ENCODE peak calls at places on chromosomes 1 and 21, in eight cellular contexts. R is AG08396; A is RCC 7860; H is mesenchymal stem cell; Z is effector CD4-positive, alpha-beta T cell; G is fibroblast of the conjunctiva; L is GM03348; I is endothelial cell. B is an unnamed sample.

GRCh38 chr1:12480748-12481362 is 137.2 kb downstream of the DHRS3 start:
- DNase-seq in H (peak; percentile 84), I (no peak), A (peak; percentile 81), Z (no peak), L (peak; percentile 87), G (no peak), R (peak; percentile 67), B (no peak)

GRCh38 chr21:15826147-15826780 is 96.5 kb downstream of the USP25 start:
- DNase-seq in I (peak; percentile 35), L (peak; percentile 5), Z (peak; percentile 12), A (peak; percentile 51), H (peak; percentile 52), R (no peak), G (peak; percentile 37), B (no peak)

GRCh38 chr1:98792123-98792522 is 130.6 kb downstream of the SNX7 start:
- DNase-seq in L (peak; percentile 10), H (peak; percentile 36), G (no peak), I (no peak), A (no peak), Z (no peak), R (no peak), B (no peak)

GRCh38 chr1:243842978-243843490 is 7.0 kb downstream of the AKT3 start:
- DNase-seq in H (peak; percentile 92), Z (no peak), R (peak; percentile 59), L (peak; percentile 68), G (no peak), A (peak; percentile 20), I (no peak), B (no peak)

GRCh38 chr1:20469406-20470076 is 16.5 kb downstream of the CAMK2N1 start:
- DNase-seq in H (no peak), Z (no peak), G (no peak), I (no peak), A (peak; percentile 14), L (no peak), R (no peak), B (no peak)

GRCh38 chr1:6502000-6502891 is 10.8 kb upstream of the PLEKHG5 start:
- DNase-seq in A (no peak), Z (no peak), G (no peak), H (no peak), L (peak; percentile 58), R (no peak), I (no peak), B (no peak)

GRCh38 chr1:158177705-158178450 is 2.8 kb upstream of the CD1D start:
- DNase-seq in Z (no peak), R (peak; percentile 89), L (peak; percentile 75), H (peak; percentile 74), I (peak; percentile 89), A (no peak), G (peak; percentile 28), B (no peak)

GRCh38 chr1:235079443-235079967 is 49.1 kb downstream of the TOMM20 start:
- DNase-seq in R (no peak), L (no peak), A (peak; percentile 70), I (no peak), Z (no peak), H (peak; percentile 49), G (no peak), B (no peak)

GRCh38 chr1:243315455-243315854 is 59.6 kb downstream of the SDCCAG8 start:
- DNase-seq in H (no peak), I (no peak), L (peak; percentile 17), G (no peak), Z (no peak), R (no peak), A (no peak), B (no peak)

GRCh38 chr1:28668956-28669719 is 554 bp downstream of the GMEB1 start:
- DNase-seq in A (peak; percentile 7), R (peak; percentile 95), G (no peak), L (peak; percentile 97), I (peak; percentile 51), Z (peak; percentile 23), H (peak; percentile 67), B (no peak)

GRCh38 chr1:209688746-209689234 is 13.6 kb downstream of the G0S2 start:
- DNase-seq in G (no peak), R (peak; percentile 25), I (no peak), L (peak; percentile 16), H (peak; percentile 89), A (peak; percentile 94), Z (no peak), B (no peak)

GRCh38 chr1:219171192-219171935 is 2.3 kb upstream of the LYPLAL1 start:
- DNase-seq in Z (no peak), R (no peak), H (no peak), L (no peak), I (no peak), A (no peak), G (no peak), B (no peak)

GRCh38 chr1:180842052-180842451 is 70.6 kb upstream of the KIAA1614 start:
- DNase-seq in R (peak; percentile 58), Z (no peak), H (peak; percentile 18), L (peak; percentile 60), A (no peak), I (no peak), G (peak; percentile 35), B (no peak)

GRCh38 chr1:14676400-14676799 is 77.9 kb downstream of the KAZN start:
- DNase-seq in Z (no peak), A (no peak), I (no peak), G (no peak), L (no peak), R (no peak), H (no peak), B (no peak)

GRCh38 chr1:179190861-179191260 is 38.6 kb downstream of the ABL2 start:
- DNase-seq in H (peak; percentile 19), G (no peak), A (no peak), I (no peak), L (no peak), R (no peak), Z (no peak), B (no peak)

GRCh38 chr1:3350441-3351261 is 103.8 kb upstream of the ARHGEF16 start:
- DNase-seq in I (no peak), G (peak; percentile 22), H (no peak), Z (no peak), A (no peak), R (no peak), L (peak; percentile 45), B (no peak)

GRCh38 chr1:17629460-17629859 is 90.0 kb downstream of the ARHGEF10L start:
- DNase-seq in H (no peak), A (no peak), Z (no peak), R (no peak), G (no peak), L (no peak), I (peak; percentile 41), B (no peak)

GRCh38 chr1:1677718-1678580 is 14.6 kb downstream of the SLC35E2B start:
- DNase-seq in I (peak; percentile 63), A (no peak), L (no peak), H (no peak), Z (peak; percentile 39), G (no peak), R (peak; percentile 5), B (peak; percentile 28)

GRCh38 chr1:208929575-208929974 is 653.9 kb upstream of the CAMK1G start:
- DNase-seq in G (no peak), Z (no peak), H (no peak), R (peak; percentile 35), L (peak; percentile 23), I (no peak), A (no peak), B (no peak)

GRCh38 chr21:26881504-26882228 is 36.5 kb upstream of the ADAMTS1 start:
- DNase-seq in R (peak; percentile 34), A (peak; percentile 23), I (no peak), Z (no peak), G (peak; percentile 23), H (peak; percentile 36), L (peak; percentile 47), B (no peak)

GRCh38 chr1:227728059-227728891 is 6.8 kb downstream of the JMJD4 start:
- DNase-seq in R (peak; percentile 74), I (peak; percentile 58), H (peak; percentile 58), Z (peak; percentile 50), G (no peak), A (peak; percentile 78), L (peak; percentile 89), B (peak; percentile 46)

GRCh38 chr1:202113690-202114300 is 8.9 kb upstream of the GPR37L1 start:
- DNase-seq in H (no peak), G (no peak), R (no peak), L (no peak), A (no peak), Z (no peak), I (no peak), B (no peak)

GRCh38 chr1:5983361-5984103 is 8.7 kb downstream of the NPHP4 start:
- DNase-seq in I (no peak), L (peak; percentile 76), R (peak; percentile 67), G (peak; percentile 12), H (peak; percentile 84), Z (no peak), A (peak; percentile 65), B (no peak)

GRCh38 chr1:38050397-38051141 is 4.0 kb upstream of the POU3F1 start:
- DNase-seq in I (no peak), G (no peak), L (no peak), Z (no peak), A (peak; percentile 31), H (no peak), R (no peak), B (no peak)

GRCh38 chr1:53265581-53265980 is 27.3 kb upstream of the MAGOH start:
- DNase-seq in A (no peak), R (no peak), Z (no peak), I (no peak), H (no peak), G (no peak), L (peak; percentile 43), B (no peak)

GRCh38 chr1:231612393-231613089 is 14.0 kb upstream of the DISC1 start:
- DNase-seq in I (no peak), R (no peak), Z (peak; percentile 14), A (no peak), G (no peak), H (no peak), L (no peak), B (no peak)

GRCh38 chr21:41009398-41010177 is 158.4 kb upstream of the BACE2 start:
- DNase-seq in G (no peak), R (no peak), H (no peak), Z (no peak), A (no peak), I (no peak), L (no peak), B (no peak)

GRCh38 chr1:82491301-82491986 is 690.7 kb downstream of the ADGRL2 start:
- DNase-seq in L (no peak), R (peak; percentile 3), H (no peak), A (no peak), G (no peak), Z (no peak), I (no peak), B (no peak)

GRCh38 chr1:56516539-56517252 is 62.7 kb downstream of the PLPP3 start:
- DNase-seq in I (no peak), L (peak; percentile 39), R (no peak), H (peak; percentile 68), Z (no peak), G (peak; percentile 28), A (no peak), B (no peak)

B was measured in activated gamma-delta T cell treated with anti-CD3 and anti-CD28 coated beads, Interleukin-2, amount 50 U/mL, for 16 hours.